ENCODE peak calls at places on chromosomes 4 and X, in seven cellular contexts. S is aorta; F is stomach; A is heart right ventricle; W is CD4-positive, CD25-positive, alpha-beta regulatory T cell; Q is lung; V is mammary epithelial cell. D is an unnamed sample.

GRCh38 chr4:170089274-170089742 is 448 bp downstream of the AADAT start:
- DNase-seq in F (no peak), Q (no peak), A (no peak), V (peak; percentile 50), S (no peak), W (no peak), D (no peak)

GRCh38 chr4:117225441-117225840 is 140.1 kb upstream of the TRAM1L1 start:
- DNase-seq in F (no peak), A (no peak), V (no peak), W (no peak), S (no peak), Q (no peak), D (no peak)

GRCh38 chrX:53262918-53263394 is 18.4 kb downstream of the IQSEC2 start:
- DNase-seq in F (no peak), S (no peak), Q (no peak), W (no peak), V (peak; percentile 60), A (no peak), D (no peak)

GRCh38 chrX:72572248-72573157 is at the start of gene HDAC8:
- DNase-seq in A (peak; percentile 57), V (peak; percentile 72), Q (peak; percentile 58), F (peak; percentile 61), S (peak; percentile 85), W (peak; percentile 83), D (peak; percentile 64)

GRCh38 chr4:144820706-144821105 is 174.8 kb downstream of the HHIP start:
- DNase-seq in V (no peak), Q (no peak), W (no peak), A (no peak), F (no peak), S (no peak), D (no peak)

GRCh38 chrX:103791233-103791632 is 14.6 kb downstream of the PLP1 start:
- DNase-seq in S (no peak), W (no peak), Q (no peak), F (no peak), A (no peak), V (no peak), D (no peak)

GRCh38 chr4:173835863-173836262 is 305.8 kb upstream of the HAND2 start:
- DNase-seq in S (no peak), W (no peak), V (peak; percentile 3), F (no peak), A (no peak), Q (no peak), D (no peak)

GRCh38 chr4:74376888-74377483 is 12.0 kb downstream of the EREG start:
- DNase-seq in V (peak; percentile 46), A (no peak), F (no peak), Q (no peak), S (no peak), W (peak; percentile 30), D (no peak)

GRCh38 chr4:125235971-125236370 is 78.8 kb upstream of the FAT4 start:
- DNase-seq in A (no peak), W (no peak), F (no peak), V (no peak), Q (no peak), S (no peak), D (no peak)

GRCh38 chr4:22739933-22740332 is 47.2 kb downstream of the GBA3 start:
- DNase-seq in F (no peak), Q (no peak), V (no peak), W (no peak), A (no peak), S (no peak), D (no peak)

GRCh38 chr4:68907230-68907629 is 44.4 kb downstream of the UGT2A3 start:
- DNase-seq in V (no peak), F (no peak), S (no peak), Q (no peak), W (no peak), A (no peak), D (no peak)

GRCh38 chr4:16969696-16970135 is 71.3 kb upstream of the LDB2 start:
- DNase-seq in F (peak; percentile 31), V (no peak), S (no peak), A (no peak), Q (no peak), W (no peak), D (no peak)

GRCh38 chrX:9942086-9942485 is 25.1 kb upstream of the CLDN34 start:
- DNase-seq in A (no peak), F (no peak), S (no peak), Q (no peak), W (peak; percentile 58), V (no peak), D (peak; percentile 87)

GRCh38 chr4:148059617-148060180 is 327.8 kb downstream of the ARHGAP10 start:
- DNase-seq in F (no peak), S (no peak), W (no peak), V (no peak), A (no peak), Q (no peak), D (no peak)

GRCh38 chrX:46588263-46588662 is 14.7 kb downstream of the CHST7 start:
- DNase-seq in W (peak; percentile 77), A (peak; percentile 24), F (no peak), S (no peak), Q (no peak), V (no peak), D (peak; percentile 59)

GRCh38 chr4:27020203-27020602 is 159.6 kb downstream of the STIM2 start:
- DNase-seq in F (no peak), Q (no peak), V (no peak), S (no peak), W (no peak), A (no peak), D (no peak)

GRCh38 chr4:162497564-162498167 is 333.9 kb upstream of the FSTL5 start:
- DNase-seq in W (peak; percentile 44), Q (no peak), S (no peak), A (no peak), V (peak; percentile 25), F (no peak), D (peak; percentile 10)

GRCh38 chr4:63275491-63275890 is 1133.8 kb downstream of the TECRL start:
- DNase-seq in F (no peak), S (peak; percentile 51), V (no peak), W (no peak), Q (no peak), A (no peak), D (no peak)

GRCh38 chrX:25016361-25016671 is 551 bp upstream of the ARX start:
- DNase-seq in S (no peak), F (no peak), Q (no peak), V (no peak), W (no peak), A (no peak), D (no peak)

DNA sequence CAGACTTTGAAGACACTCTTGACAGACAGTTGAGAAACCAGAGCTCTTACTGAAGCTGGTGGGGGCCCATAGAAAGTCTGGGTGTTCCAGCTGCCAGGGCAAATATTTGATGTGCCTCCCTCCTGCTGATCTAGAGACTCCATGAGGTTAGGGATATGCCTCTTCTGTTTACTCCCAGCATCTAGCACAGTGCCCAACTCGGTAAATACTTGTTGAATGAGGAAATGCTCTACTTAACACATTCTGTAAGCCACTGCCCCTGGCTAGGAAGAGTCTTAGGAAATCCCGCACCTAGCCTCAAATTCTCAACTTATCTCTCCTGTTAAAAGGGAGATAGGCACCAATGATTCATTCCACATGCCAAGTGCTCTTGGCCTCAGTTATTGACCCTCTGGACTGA is 179.2 kb upstream of the RASGEF1B start:
- DNase-seq in A (no peak), S (no peak), F (no peak), Q (no peak), V (no peak), W (no peak), D (peak; percentile 71)
- H3K27me3 ChIP-seq in A (no peaks in the 10 kb centered on the region), S (no peaks in the 10 kb centered on the region), F (no peaks in the 10 kb centered on the region), Q (no peaks in the 10 kb centered on the region), V (no peaks in the 10 kb centered on the region), W (peaks cover 2% of the 10 kb centered on the region), D (no peaks in the 10 kb centered on the region)

DNA sequence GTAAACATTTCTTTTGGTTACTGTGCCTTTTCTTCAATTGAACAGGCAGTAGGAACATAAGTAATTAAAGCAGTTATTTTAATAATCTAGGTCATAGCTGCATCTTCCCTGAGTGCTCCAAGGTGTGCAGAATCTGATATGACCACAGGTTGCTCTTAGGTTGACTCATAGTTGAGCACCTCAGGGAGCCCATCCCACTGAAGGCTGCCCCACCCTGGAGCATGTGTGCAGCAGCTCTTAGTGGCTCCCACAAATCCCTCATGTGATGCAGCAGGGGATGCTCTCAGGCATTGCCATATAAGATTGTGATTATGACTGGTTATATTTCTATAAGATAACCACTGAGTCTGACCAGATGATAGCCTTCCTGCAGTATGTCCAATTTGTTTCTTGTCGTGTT is 72.3 kb downstream of the ZNF518B start:
- DNase-seq in Q (no peak), F (no peak), A (no peak), S (no peak), W (no peak), V (peak; percentile 64), D (no peak)
- H3K4me1 ChIP-seq in Q (peaks cover 3% of the 10 kb centered on the region), F (no peaks in the 10 kb centered on the region), A (no peaks in the 10 kb centered on the region), S (no peaks in the 10 kb centered on the region), W (no peaks in the 10 kb centered on the region), V (peaks cover 31% of the 10 kb centered on the region), D (no peaks in the 10 kb centered on the region)

GRCh38 chr4:39023059-39023458 is 9.2 kb downstream of the TMEM156 start:
- DNase-seq in W (no peak), A (no peak), F (no peak), S (no peak), Q (no peak), V (no peak), D (no peak)

GRCh38 chr4:39026096-39026495 is 6.1 kb downstream of the TMEM156 start:
- DNase-seq in S (no peak), A (no peak), Q (no peak), V (no peak), W (no peak), F (no peak), D (no peak)

GRCh38 chr4:39025552-39026085 is 6.6 kb downstream of the TMEM156 start:
- DNase-seq in Q (no peak), V (no peak), A (no peak), W (no peak), F (no peak), S (no peak), D (no peak)

GRCh38 chr4:39022241-39022640 is 10.0 kb downstream of the TMEM156 start:
- DNase-seq in S (no peak), A (no peak), F (no peak), Q (no peak), W (no peak), V (no peak), D (no peak)

DNA sequence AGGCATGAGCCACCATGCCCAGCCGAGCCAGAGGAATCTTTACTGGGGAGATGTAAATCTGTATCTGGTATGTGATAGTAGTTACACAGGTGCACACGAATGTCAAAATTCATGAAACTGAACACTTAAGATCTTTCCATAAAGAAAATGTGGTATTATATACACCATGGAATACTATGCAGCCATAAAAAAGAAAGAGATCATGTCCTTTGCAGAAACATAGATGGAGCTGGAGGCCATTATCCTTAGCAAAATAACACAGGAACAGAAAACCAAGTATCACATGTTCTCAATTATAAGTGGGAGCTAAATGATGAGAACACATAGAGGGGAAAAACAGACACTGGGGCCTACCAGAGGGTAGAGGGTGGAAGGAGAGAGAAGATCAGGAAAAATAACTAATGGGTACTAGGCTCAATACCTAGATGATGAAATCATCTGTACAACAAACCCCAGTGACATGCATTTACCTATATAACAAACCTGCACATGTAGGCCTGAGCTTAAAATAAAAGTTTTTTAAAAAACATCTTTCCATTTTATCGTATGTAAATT is 7.8 kb downstream of the TMEM156 start:
- DNase-seq in W (no peak), A (no peak), V (no peak), F (no peak), S (no peak), Q (no peak), D (no peak)
- H3K27me3 ChIP-seq in W (no peaks in the 10 kb centered on the region), A (no peaks in the 10 kb centered on the region), V (no peaks in the 10 kb centered on the region), F (no peaks in the 10 kb centered on the region), S (no peaks in the 10 kb centered on the region), Q (no peaks in the 10 kb centered on the region), D (no peaks in the 10 kb centered on the region)

DNA sequence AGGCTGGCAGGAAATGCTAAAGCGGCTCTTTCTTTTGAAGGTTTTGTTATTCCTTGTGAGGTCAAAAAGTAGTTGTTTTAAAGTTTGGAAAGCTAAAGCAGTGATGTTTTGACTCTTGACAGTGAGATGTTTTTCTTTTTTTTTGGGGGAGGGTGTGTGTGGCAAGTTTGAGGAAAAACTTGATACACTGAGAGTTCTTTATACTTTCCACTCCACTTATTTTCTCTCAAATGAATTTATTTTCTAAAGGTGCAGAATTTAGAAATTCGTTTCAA is 22.7 kb downstream of the PLS3 start:
- DNase-seq in V (no peak), S (no peak), W (no peak), Q (no peak), A (no peak), F (no peak), D (no peak)
- H3K4me1 ChIP-seq in V (peaks cover 16% of the 10 kb centered on the region), S (no peaks in the 10 kb centered on the region), W (no peaks in the 10 kb centered on the region), Q (peaks cover 3% of the 10 kb centered on the region), A (peaks cover 40% of the 10 kb centered on the region), F (peaks cover 25% of the 10 kb centered on the region), D (no peaks in the 10 kb centered on the region)